ENCODE peak calls at places on chromosomes 12 and 14, in six cellular contexts. L, I, B, X, U and Z are unnamed samples.

GRCh38 chr14:29637406-29637805 is 290.2 kb downstream of the PRKD1 start:
- DNase-seq in U (no peak), L (no peak), B (peak; percentile 71), X (peak; percentile 21), I (no peak), Z (peak; percentile 64)

GRCh38 chr12:33828326-33828725 is 194.0 kb upstream of the ALG10 start:
- DNase-seq in L (no peak), U (no peak), I (no peak), X (no peak), B (no peak), Z (no peak)

GRCh38 chr12:80056845-80057244 is 42.5 kb upstream of the OTOGL start:
- DNase-seq in X (no peak), B (peak; percentile 9), L (no peak), U (no peak), I (no peak), Z (peak; percentile 32)

GRCh38 chr14:54709444-54709843 is 142.5 kb downstream of the SAMD4A start:
- DNase-seq in L (no peak), I (no peak), X (no peak), B (no peak), U (no peak), Z (no peak)

GRCh38 chr12:62268956-62269355 is 8.8 kb downstream of the USP15 start:
- DNase-seq in B (no peak), I (no peak), L (no peak), U (no peak), X (no peak), Z (no peak)

GRCh38 chr12:39070775-39071174 is 165.4 kb upstream of the CPNE8 start:
- DNase-seq in I (no peak), X (no peak), L (no peak), U (no peak), B (no peak), Z (no peak)

GRCh38 chr14:105139831-105140239 is 28.7 kb downstream of the JAG2 start:
- DNase-seq in X (no peak), I (no peak), U (peak; percentile 54), L (peak; percentile 42), B (no peak), Z (no peak)

GRCh38 chr12:56996793-56997545 is 9.4 kb downstream of the ZBTB39 start:
- DNase-seq in X (no peak), I (no peak), L (no peak), B (no peak), U (no peak), Z (no peak)

GRCh38 chr14:39576726-39577125 is 144.5 kb upstream of the FBXO33 start:
- DNase-seq in L (no peak), X (no peak), B (no peak), I (no peak), U (no peak), Z (no peak)